ENCODE peak calls at places on chromosome 14, in nine cellular contexts. One of them, this sample, is unnamed. For H3K4me1, the result is how much of the 10 kb centered on the place peaks cover.

GRCh38 chr14:29937116-29937515 is 9.5 kb upstream of the PRKD1 start:
- DNase-seq in heart right ventricle: no peak
- DNase-seq in right lobe of liver: no peak
- DNase-seq in tibial artery: no peak
- DNase-seq in ovary: no peak
- DNase-seq in fibroblast of lung: peak
- DNase-seq in body of pancreas: no peak
- DNase-seq in GM23338: no peak
- DNase-seq in MM.1S: no peak
- DNase-seq in this sample: no peak

GRCh38 chr14:104773505-104774452 is 20.8 kb downstream of the SIVA1 start:
- DNase-seq in heart right ventricle: no peak
- DNase-seq in right lobe of liver: no peak
- DNase-seq in tibial artery: no peak
- DNase-seq in ovary: no peak
- DNase-seq in fibroblast of lung: no peak
- DNase-seq in body of pancreas: peak
- DNase-seq in GM23338: peak
- DNase-seq in MM.1S: no peak
- DNase-seq in this sample: no peak

GRCh38 chr14:37595809-37596595 is 573 bp downstream of the TTC6 start:
- DNase-seq in heart right ventricle: no peak
- DNase-seq in right lobe of liver: peak
- DNase-seq in tibial artery: no peak
- DNase-seq in ovary: no peak
- DNase-seq in fibroblast of lung: peak
- DNase-seq in body of pancreas: peak
- DNase-seq in GM23338: peak
- DNase-seq in MM.1S: peak
- DNase-seq in this sample: peak

GRCh38 chr14:72632727-72633126 is 261.2 kb downstream of the DPF3 start:
- DNase-seq in heart right ventricle: no peak
- DNase-seq in right lobe of liver: no peak
- DNase-seq in tibial artery: no peak
- DNase-seq in ovary: no peak
- DNase-seq in fibroblast of lung: no peak
- DNase-seq in body of pancreas: no peak
- DNase-seq in GM23338: no peak
- DNase-seq in MM.1S: no peak
- DNase-seq in this sample: no peak

GRCh38 chr14:59055439-59056045 is 132.9 kb upstream of the DAAM1 start:
- DNase-seq in heart right ventricle: peak
- DNase-seq in right lobe of liver: no peak
- DNase-seq in tibial artery: peak
- DNase-seq in ovary: no peak
- DNase-seq in fibroblast of lung: peak
- DNase-seq in body of pancreas: peak
- DNase-seq in GM23338: peak
- DNase-seq in MM.1S: peak
- DNase-seq in this sample: no peak

GRCh38 chr14:45118594-45118993 is 15.7 kb downstream of the FKBP3 start:
- DNase-seq in heart right ventricle: no peak
- DNase-seq in right lobe of liver: no peak
- DNase-seq in tibial artery: no peak
- DNase-seq in ovary: no peak
- DNase-seq in fibroblast of lung: no peak
- DNase-seq in body of pancreas: no peak
- DNase-seq in GM23338: no peak
- DNase-seq in MM.1S: no peak
- DNase-seq in this sample: no peak

GRCh38 chr14:97888331-97888730 is 1091.1 kb downstream of the VRK1 start:
- DNase-seq in heart right ventricle: no peak
- DNase-seq in right lobe of liver: no peak
- DNase-seq in tibial artery: no peak
- DNase-seq in ovary: no peak
- DNase-seq in fibroblast of lung: no peak
- DNase-seq in body of pancreas: no peak
- DNase-seq in GM23338: no peak
- DNase-seq in MM.1S: no peak
- DNase-seq in this sample: no peak

GRCh38 chr14:90103808-90104207 is 42.0 kb downstream of the KCNK13 start:
- DNase-seq in heart right ventricle: no peak
- DNase-seq in right lobe of liver: no peak
- DNase-seq in tibial artery: no peak
- DNase-seq in ovary: no peak
- DNase-seq in fibroblast of lung: no peak
- DNase-seq in body of pancreas: no peak
- DNase-seq in GM23338: no peak
- DNase-seq in MM.1S: no peak
- DNase-seq in this sample: no peak

GRCh38 chr14:23863836-23864235 is 89.7 kb upstream of the DHRS4 start:
- DNase-seq in heart right ventricle: no peak
- DNase-seq in right lobe of liver: no peak
- DNase-seq in tibial artery: no peak
- DNase-seq in ovary: no peak
- DNase-seq in fibroblast of lung: no peak
- DNase-seq in body of pancreas: no peak
- DNase-seq in GM23338: no peak
- DNase-seq in MM.1S: no peak
- DNase-seq in this sample: no peak

GRCh38 chr14:99129211-99129696 is 142.7 kb downstream of the BCL11B start:
- DNase-seq in heart right ventricle: no peak
- DNase-seq in right lobe of liver: peak
- DNase-seq in tibial artery: peak
- DNase-seq in ovary: no peak
- DNase-seq in fibroblast of lung: no peak
- DNase-seq in body of pancreas: no peak
- DNase-seq in GM23338: no peak
- DNase-seq in MM.1S: no peak
- DNase-seq in this sample: no peak

GRCh38 chr14:40909906-40910305 is 696.8 kb upstream of the LRFN5 start:
- DNase-seq in heart right ventricle: no peak
- DNase-seq in right lobe of liver: no peak
- DNase-seq in tibial artery: no peak
- DNase-seq in ovary: no peak
- DNase-seq in fibroblast of lung: no peak
- DNase-seq in body of pancreas: no peak
- DNase-seq in GM23338: peak
- DNase-seq in MM.1S: no peak
- DNase-seq in this sample: no peak

GRCh38 chr14:96039633-96040311 is 610 bp downstream of the C14orf132 start:
- DNase-seq in heart right ventricle: no peak
- DNase-seq in right lobe of liver: peak
- DNase-seq in tibial artery: peak
- DNase-seq in ovary: no peak
- DNase-seq in fibroblast of lung: peak
- DNase-seq in body of pancreas: no peak
- DNase-seq in GM23338: peak
- DNase-seq in MM.1S: no peak
- DNase-seq in this sample: peak

GRCh38 chr14:70652871-70653270 is 11.2 kb downstream of the TTC9 start:
- DNase-seq in heart right ventricle: no peak
- DNase-seq in right lobe of liver: no peak
- DNase-seq in tibial artery: no peak
- DNase-seq in ovary: no peak
- DNase-seq in fibroblast of lung: no peak
- DNase-seq in body of pancreas: no peak
- DNase-seq in GM23338: no peak
- DNase-seq in MM.1S: no peak
- DNase-seq in this sample: no peak

GRCh38 chr14:33950320-33951182 is at the start of gene EGLN3:
- DNase-seq in heart right ventricle: peak
- DNase-seq in right lobe of liver: peak
- DNase-seq in tibial artery: peak
- DNase-seq in ovary: peak
- DNase-seq in fibroblast of lung: peak
- DNase-seq in body of pancreas: peak
- DNase-seq in GM23338: peak
- DNase-seq in MM.1S: peak
- DNase-seq in this sample: peak

GRCh38 chr14:75884198-75884611 is 97.6 kb downstream of the TGFB3 start:
- DNase-seq in heart right ventricle: no peak
- DNase-seq in right lobe of liver: no peak
- DNase-seq in tibial artery: no peak
- DNase-seq in ovary: no peak
- DNase-seq in fibroblast of lung: peak
- DNase-seq in body of pancreas: no peak
- DNase-seq in GM23338: peak
- DNase-seq in MM.1S: no peak
- DNase-seq in this sample: no peak
- TF ChIP-seq CTCF in heart right ventricle: no peak
- TF ChIP-seq CTCF in right lobe of liver: peak
- TF ChIP-seq CTCF in tibial artery: no peak
- TF ChIP-seq CTCF in ovary: no peak
- TF ChIP-seq CTCF in fibroblast of lung: peak
- TF ChIP-seq CTCF in body of pancreas: no peak
- TF ChIP-seq CTCF in GM23338: peak
- TF ChIP-seq CTCF in MM.1S: peak
- TF ChIP-seq CTCF in this sample: no peak

DNA sequence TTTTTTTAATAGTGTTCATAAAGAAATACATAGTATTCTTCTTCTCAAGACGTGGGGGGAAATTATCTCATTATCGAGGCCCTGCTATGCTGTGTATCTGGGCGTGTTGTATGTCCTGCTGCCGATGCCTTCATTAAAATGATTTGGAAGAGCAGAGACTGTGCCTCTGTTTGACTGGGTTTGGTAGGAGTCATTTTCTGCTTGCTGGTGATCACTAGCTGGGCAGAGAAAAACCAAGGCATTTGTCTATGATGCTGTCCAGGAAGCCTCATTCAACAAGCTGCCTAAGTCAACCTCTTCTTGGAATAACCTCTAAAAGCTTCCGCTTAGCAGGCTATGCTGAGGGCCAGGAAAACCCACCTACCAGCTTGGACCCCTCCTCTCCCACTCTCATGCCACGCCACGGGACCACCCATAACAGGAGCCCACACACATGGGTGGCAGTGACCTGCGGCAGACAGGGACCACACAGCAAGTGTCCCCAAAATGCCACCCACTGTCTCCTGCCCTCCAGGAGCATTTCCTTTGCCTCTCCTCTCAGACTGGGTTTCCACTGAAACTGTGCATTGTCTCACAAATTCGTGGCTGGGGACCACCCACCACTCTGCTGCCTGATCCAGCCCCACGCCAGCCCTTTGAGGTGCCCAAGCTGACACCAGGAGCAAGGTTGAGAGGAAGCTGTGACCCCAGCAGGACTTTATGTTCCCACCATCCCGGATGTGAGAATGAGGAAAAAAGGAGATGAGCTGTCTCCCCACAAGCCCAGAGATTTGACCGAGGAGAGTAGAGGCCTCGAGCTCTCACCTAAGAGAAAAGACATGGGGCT is 36.8 kb downstream of the DAD1 start:
- DNase-seq in heart right ventricle: no peak
- DNase-seq in right lobe of liver: no peak
- DNase-seq in tibial artery: no peak
- DNase-seq in ovary: no peak
- DNase-seq in fibroblast of lung: no peak
- DNase-seq in body of pancreas: no peak
- DNase-seq in GM23338: no peak
- DNase-seq in MM.1S: no peak
- DNase-seq in this sample: no peak
- H3K4me1 ChIP-seq in heart right ventricle: under half
- H3K4me1 ChIP-seq in right lobe of liver: under half
- H3K4me1 ChIP-seq in tibial artery: under half
- H3K4me1 ChIP-seq in ovary: under half
- H3K4me1 ChIP-seq in fibroblast of lung: under half
- H3K4me1 ChIP-seq in body of pancreas: under half
- H3K4me1 ChIP-seq in GM23338: under half
- H3K4me1 ChIP-seq in MM.1S: under half
- H3K4me1 ChIP-seq in this sample: under half

DNA sequence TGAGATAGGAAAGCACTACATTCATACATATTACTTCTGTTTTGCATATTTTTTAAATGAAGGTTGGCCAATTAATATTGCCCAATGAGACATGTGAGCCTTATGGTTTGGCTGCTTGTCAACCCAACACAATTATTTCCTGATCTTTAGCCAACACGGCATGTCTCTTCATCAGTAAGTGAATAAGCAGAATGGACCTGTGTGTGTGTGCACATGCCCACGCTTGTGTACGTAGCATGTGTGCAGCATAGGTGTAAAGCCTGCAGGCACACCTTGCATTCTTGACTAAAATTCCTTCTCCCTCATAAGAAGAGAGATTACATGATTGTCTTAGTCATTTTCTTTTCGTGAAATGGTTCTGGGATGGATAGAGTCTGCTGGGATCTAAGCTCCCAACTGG is 88.3 kb downstream of the STON2 start:
- DNase-seq in heart right ventricle: no peak
- DNase-seq in right lobe of liver: no peak
- DNase-seq in tibial artery: no peak
- DNase-seq in ovary: no peak
- DNase-seq in fibroblast of lung: no peak
- DNase-seq in body of pancreas: no peak
- DNase-seq in GM23338: no peak
- DNase-seq in MM.1S: no peak
- DNase-seq in this sample: no peak
- TF ChIP-seq CTCF in heart right ventricle: no peak
- TF ChIP-seq CTCF in right lobe of liver: no peak
- TF ChIP-seq CTCF in tibial artery: no peak
- TF ChIP-seq CTCF in ovary: no peak
- TF ChIP-seq CTCF in fibroblast of lung: no peak
- TF ChIP-seq CTCF in body of pancreas: no peak
- TF ChIP-seq CTCF in GM23338: no peak
- TF ChIP-seq CTCF in MM.1S: no peak
- TF ChIP-seq CTCF in this sample: no peak

GRCh38 chr14:68651075-68651474 is 141.8 kb downstream of the ZFP36L1 start:
- DNase-seq in heart right ventricle: no peak
- DNase-seq in right lobe of liver: peak
- DNase-seq in tibial artery: no peak
- DNase-seq in ovary: no peak
- DNase-seq in fibroblast of lung: no peak
- DNase-seq in body of pancreas: no peak
- DNase-seq in GM23338: no peak
- DNase-seq in MM.1S: no peak
- DNase-seq in this sample: no peak

GRCh38 chr14:68650403-68650994 is 142.4 kb downstream of the ZFP36L1 start:
- DNase-seq in heart right ventricle: no peak
- DNase-seq in right lobe of liver: peak
- DNase-seq in tibial artery: no peak
- DNase-seq in ovary: no peak
- DNase-seq in fibroblast of lung: no peak
- DNase-seq in body of pancreas: no peak
- DNase-seq in GM23338: no peak
- DNase-seq in MM.1S: no peak
- DNase-seq in this sample: no peak

GRCh38 chr14:68652433-68652690 is 140.5 kb downstream of the ZFP36L1 start:
- DNase-seq in heart right ventricle: no peak
- DNase-seq in right lobe of liver: peak
- DNase-seq in tibial artery: no peak
- DNase-seq in ovary: no peak
- DNase-seq in fibroblast of lung: no peak
- DNase-seq in body of pancreas: no peak
- DNase-seq in GM23338: no peak
- DNase-seq in MM.1S: no peak
- DNase-seq in this sample: no peak

GRCh38 chr14:68653108-68653507 is 139.8 kb downstream of the ZFP36L1 start:
- DNase-seq in heart right ventricle: no peak
- DNase-seq in right lobe of liver: peak
- DNase-seq in tibial artery: no peak
- DNase-seq in ovary: no peak
- DNase-seq in fibroblast of lung: no peak
- DNase-seq in body of pancreas: no peak
- DNase-seq in GM23338: no peak
- DNase-seq in MM.1S: no peak
- DNase-seq in this sample: no peak

GRCh38 chr14:68651652-68652432 is 141.0 kb downstream of the ZFP36L1 start:
- DNase-seq in heart right ventricle: no peak
- DNase-seq in right lobe of liver: peak
- DNase-seq in tibial artery: no peak
- DNase-seq in ovary: peak
- DNase-seq in fibroblast of lung: peak
- DNase-seq in body of pancreas: no peak
- DNase-seq in GM23338: no peak
- DNase-seq in MM.1S: no peak
- DNase-seq in this sample: no peak
- H3K4me1 ChIP-seq in heart right ventricle: under half
- H3K4me1 ChIP-seq in right lobe of liver: under half
- H3K4me1 ChIP-seq in tibial artery: under half
- H3K4me1 ChIP-seq in ovary: under half
- H3K4me1 ChIP-seq in fibroblast of lung: under half
- H3K4me1 ChIP-seq in body of pancreas: under half
- H3K4me1 ChIP-seq in GM23338: under half
- H3K4me1 ChIP-seq in MM.1S: under half
- H3K4me1 ChIP-seq in this sample: under half

This sample was measured in lower lobe of right lung.